ENCODE peak calls at places on chromosomes 12 and 14, in five cellular contexts. L is SK-N-SH, E is fibroblast of lung, B is A549, C is GM23338. V is an unnamed sample.

GRCh38 chr12:115423546-115423987 is 739.6 kb upstream of the TBX3 start:
- DNase-seq in L (no peak), E (no peak), B (peak), C (no peak), V (no peak)

GRCh38 chr14:98926802-98927201 is 345.2 kb downstream of the BCL11B start:
- DNase-seq in L (no peak), E (peak), B (no peak), C (no peak), V (no peak)

GRCh38 chr12:96238336-96239031 is 44.3 kb downstream of the ELK3 start:
- DNase-seq in L (no peak), E (no peak), B (no peak), C (no peak), V (no peak)

GRCh38 chr12:108972226-108972757 is 48.6 kb downstream of the SVOP start:
- DNase-seq in L (no peak), E (no peak), B (no peak), C (no peak), V (no peak)

GRCh38 chr12:1920971-1921370 is 2.5 kb upstream of the CACNA2D4 start:
- DNase-seq in L (peak), E (no peak), B (no peak), C (no peak), V (no peak)

GRCh38 chr14:101733211-101733610 is 28.3 kb upstream of the PPP2R5C start:
- DNase-seq in L (no peak), E (peak), B (no peak), C (no peak), V (peak)

GRCh38 chr12:130998136-130998535 is 44.4 kb downstream of the ADGRD1 start:
- DNase-seq in L (no peak), E (no peak), B (no peak), C (no peak), V (no peak)

GRCh38 chr14:36208690-36209278 is 32.3 kb upstream of the PTCSC3 start:
- DNase-seq in L (no peak), E (no peak), B (no peak), C (no peak), V (no peak)

GRCh38 chr12:104482113-104482512 is 25.4 kb downstream of the CHST11 start:
- DNase-seq in L (no peak), E (no peak), B (no peak), C (no peak), V (no peak)

GRCh38 chr12:111314949-111315539 is 53.9 kb downstream of the PHETA1 start:
- DNase-seq in L (no peak), E (no peak), B (no peak), C (no peak), V (no peak)

GRCh38 chr12:77924703-77925102 is 94.0 kb downstream of the NAV3 start:
- DNase-seq in L (no peak), E (peak), B (no peak), C (no peak), V (no peak)

GRCh38 chr12:95633671-95634465 is 82.6 kb upstream of the USP44 start:
- DNase-seq in L (no peak), E (peak), B (no peak), C (no peak), V (peak)

GRCh38 chr14:102590667-102591099 is 1.8 kb upstream of the RCOR1 start:
- DNase-seq in L (peak), E (peak), B (peak), C (peak), V (peak)

GRCh38 chr12:3088251-3088650 is 11.1 kb downstream of the TSPAN9 start:
- DNase-seq in L (no peak), E (peak), B (no peak), C (no peak), V (no peak)

GRCh38 chr12:2958432-2959193 is 584 bp upstream of the TEAD4 start:
- DNase-seq in L (peak), E (peak), B (peak), C (peak), V (peak)

GRCh38 chr14:21087294-21088091 is 11.0 kb downstream of the ZNF219 start:
- DNase-seq in L (peak), E (peak), B (peak), C (peak), V (peak)
- TF ChIP-seq CTCF in L (no peak), E (no peak), B (no peak), C (no peak), V (no peak)

GRCh38 chr14:55180006-55180405 is 11.4 kb downstream of the DLGAP5 start:
- DNase-seq in L (no peak), E (no peak), B (no peak), C (no peak), V (no peak)

DNA sequence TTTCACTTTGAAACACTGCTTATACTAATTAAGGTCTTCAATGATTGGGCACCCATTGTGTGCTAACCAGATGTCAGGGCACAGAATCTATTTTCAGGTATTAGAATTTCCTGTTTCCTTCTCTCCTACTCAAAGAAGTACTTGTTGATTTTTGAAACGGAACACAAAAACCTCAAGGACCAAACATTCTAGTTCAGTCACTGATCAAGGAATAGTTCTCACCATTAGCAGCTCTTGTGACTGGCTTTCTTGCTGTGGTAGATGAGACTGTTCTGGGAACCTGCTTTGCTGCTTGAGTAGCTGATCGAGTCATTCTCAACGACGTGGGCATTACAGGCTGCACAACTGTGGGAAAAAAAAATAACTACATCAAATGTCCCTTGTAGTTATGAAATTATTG is 11.0 kb downstream of the DLGAP5 start:
- DNase-seq in L (no peak), E (peak), B (no peak), C (no peak), V (peak)
- H3K4me3 ChIP-seq in L (no peak), E (no peak), B (no peak), C (no peak), V (no peak)

DNA sequence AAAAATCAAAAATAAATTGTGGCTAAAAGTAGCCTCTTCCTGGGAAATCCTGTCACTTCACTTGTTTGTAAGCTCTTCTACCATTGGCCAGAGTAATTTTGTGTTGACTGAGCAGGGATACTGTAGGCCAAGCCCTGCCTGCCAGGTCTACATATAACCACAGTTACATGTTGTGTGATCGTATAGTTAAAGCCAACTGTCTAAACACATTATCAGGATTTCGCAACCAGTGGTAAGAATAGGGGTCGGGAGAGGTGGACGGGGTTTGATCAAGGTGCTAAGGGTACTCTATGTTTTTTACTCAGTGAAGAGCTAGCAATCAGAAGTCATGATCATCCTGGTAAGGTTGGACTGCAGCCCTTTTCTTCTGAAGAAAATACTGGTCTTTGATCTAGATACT is 13.4 kb downstream of the ANKRD13A start:
- DNase-seq in L (no peak), E (no peak), B (no peak), C (no peak), V (no peak)
- H3K4me2 ChIP-seq in L (no peak), E (peak), B (no peak), C (no peak), V (no peak)

GRCh38 chr14:32711103-32711680 is 227.5 kb upstream of the NPAS3 start:
- DNase-seq in L (peak), E (peak), B (peak), C (peak), V (no peak)
- TF ChIP-seq CTCF in L (peak), E (peak), B (peak), C (peak), V (peak)

GRCh38 chr14:64970776-64971451 is 1.2 kb downstream of the RAB15 start:
- DNase-seq in L (no peak), E (peak), B (peak), C (peak), V (no peak)
- H3K4me3 ChIP-seq in L (peak), E (peak), B (peak), C (peak), V (no peak)

DNA sequence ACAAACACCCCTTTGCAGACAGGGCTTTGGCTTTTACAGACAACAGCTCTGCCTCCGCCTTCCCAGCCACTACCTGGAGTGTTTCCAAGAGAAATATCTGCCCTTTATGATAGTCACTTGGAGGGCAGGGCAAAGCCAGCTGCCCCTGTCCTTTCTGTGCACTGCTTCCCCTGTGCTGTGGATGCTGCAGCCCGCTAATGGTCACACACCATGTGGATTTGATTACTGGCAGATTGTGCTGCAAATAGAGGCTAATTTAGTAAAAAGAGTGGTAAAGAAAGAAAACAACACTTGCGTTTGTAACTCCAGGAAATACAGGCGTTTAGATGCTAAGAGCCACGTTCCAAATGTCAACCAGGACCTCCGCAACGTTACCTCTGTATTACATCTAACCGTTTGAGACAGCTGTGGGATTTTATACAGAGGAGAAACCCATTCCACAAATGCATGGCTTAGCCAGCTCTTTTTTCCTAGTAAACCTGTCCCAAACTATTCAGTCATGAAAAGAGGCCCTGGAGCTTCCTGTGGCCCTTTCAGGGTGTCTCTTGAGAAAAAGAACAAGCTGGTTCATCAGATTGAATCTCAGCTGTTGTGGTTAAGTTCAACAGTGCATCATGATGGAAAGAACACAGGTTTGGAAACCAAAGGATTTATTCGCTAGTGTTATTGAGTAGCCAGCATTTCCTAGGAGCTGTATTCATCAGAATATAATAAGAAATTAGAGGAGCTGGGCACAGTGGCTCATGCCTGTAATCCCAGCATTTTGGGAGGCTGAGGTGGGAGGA is 30.1 kb upstream of the PWP1 start:
- DNase-seq in L (peak), E (no peak), B (no peak), C (no peak), V (no peak)
- H3K4me2 ChIP-seq in L (no peak), E (no peak), B (no peak), C (no peak), V (no peak)